ENCODE peak calls at places on chromosomes 6 and 20, in ten cellular contexts. G, P, B, S, E, F, A, Q, N and M are unnamed samples.

GRCh38 chr6:81169166-81169565 is 583.3 kb downstream of the TENT5A start:
- DNase-seq in G (no peak), P (no peak), B (no peak), S (peak; percentile 61), E (peak; percentile 9), F (no peak), A (peak; percentile 81), Q (no peak), N (peak; percentile 22), M (peak; percentile 61)

GRCh38 chr6:656460-657252 is at the start of gene HUS1B:
- DNase-seq in G (no peak), P (no peak), B (no peak), S (no peak), E (no peak), F (no peak), A (no peak), Q (no peak), N (no peak), M (no peak)

GRCh38 chr20:17419459-17419858 is 111.7 kb downstream of the BFSP1 start:
- DNase-seq in G (no peak), P (no peak), B (no peak), S (no peak), E (no peak), F (no peak), A (no peak), Q (no peak), N (no peak), M (no peak)

GRCh38 chr6:10591411-10592160 is 70.4 kb downstream of the GCNT2 start:
- DNase-seq in G (no peak), P (no peak), B (no peak), S (no peak), E (no peak), F (no peak), A (no peak), Q (no peak), N (no peak), M (no peak)

GRCh38 chr6:154613137-154613676 is 102.7 kb upstream of the CNKSR3 start:
- DNase-seq in G (no peak), P (no peak), B (no peak), S (peak; percentile 58), E (peak; percentile 67), F (no peak), A (peak; percentile 95), Q (no peak), N (peak; percentile 68), M (peak; percentile 92)

GRCh38 chr6:151704383-151704782 is 103.1 kb upstream of the ESR1 start:
- DNase-seq in G (no peak), P (no peak), B (no peak), S (no peak), E (no peak), F (no peak), A (no peak), Q (no peak), N (no peak), M (no peak)

GRCh38 chr6:44867561-44868334 is 460.4 kb upstream of the RUNX2 start:
- DNase-seq in G (no peak), P (no peak), B (no peak), S (no peak), E (no peak), F (no peak), A (no peak), Q (no peak), N (no peak), M (no peak)

GRCh38 chr6:141758430-141758829 is 374.3 kb upstream of the GJE1 start:
- DNase-seq in G (no peak), P (no peak), B (no peak), S (no peak), E (no peak), F (no peak), A (no peak), Q (no peak), N (no peak), M (no peak)

GRCh38 chr20:5844063-5844681 is 94.0 kb downstream of the SHLD1 start:
- DNase-seq in G (no peak), P (no peak), B (no peak), S (peak; percentile 20), E (peak; percentile 19), F (no peak), A (peak; percentile 37), Q (no peak), N (no peak), M (peak; percentile 51)

GRCh38 chr6:142087950-142088857 is 44.5 kb upstream of the GJE1 start:
- DNase-seq in G (peak; percentile 1), P (no peak), B (no peak), S (no peak), E (no peak), F (peak; percentile 23), A (no peak), Q (peak; percentile 10), N (no peak), M (no peak)

GRCh38 chr6:9711313-9711712 is 703.6 kb downstream of the TFAP2A start:
- DNase-seq in G (no peak), P (no peak), B (no peak), S (no peak), E (no peak), F (no peak), A (no peak), Q (no peak), N (no peak), M (no peak)

GRCh38 chr6:83911278-83911677 is 51.8 kb downstream of the CYB5R4 start:
- DNase-seq in G (no peak), P (no peak), B (no peak), S (no peak), E (no peak), F (no peak), A (peak; percentile 52), Q (no peak), N (peak; percentile 39), M (no peak)

GRCh38 chr6:158026054-158026900 is 44.6 kb downstream of the SYNJ2 start:
- DNase-seq in G (no peak), P (peak; percentile 79), B (peak; percentile 95), S (peak; percentile 94), E (peak; percentile 95), F (peak; percentile 87), A (peak; percentile 98), Q (peak; percentile 87), N (peak; percentile 98), M (peak; percentile 99)

GRCh38 chr6:63478751-63479150 is 93.5 kb upstream of the LOC128125822 start:
- DNase-seq in G (no peak), P (no peak), B (no peak), S (no peak), E (no peak), F (no peak), A (no peak), Q (no peak), N (no peak), M (no peak)

GRCh38 chr6:132513821-132514545 is 1.1 kb upstream of the STX7 start:
- DNase-seq in G (no peak), P (no peak), B (no peak), S (no peak), E (no peak), F (no peak), A (no peak), Q (no peak), N (peak; percentile 68), M (no peak)
- H3K4me3 ChIP-seq in G (no peak overlapping the region), P (no peak overlapping the region), B (peak overlapping the region; percentile 74), S (no peak overlapping the region), E (no peak overlapping the region), F (no peak overlapping the region), A (no peak overlapping the region), Q (peak overlapping the region; percentile 96), N (no peak overlapping the region), M (no peak overlapping the region)

DNA sequence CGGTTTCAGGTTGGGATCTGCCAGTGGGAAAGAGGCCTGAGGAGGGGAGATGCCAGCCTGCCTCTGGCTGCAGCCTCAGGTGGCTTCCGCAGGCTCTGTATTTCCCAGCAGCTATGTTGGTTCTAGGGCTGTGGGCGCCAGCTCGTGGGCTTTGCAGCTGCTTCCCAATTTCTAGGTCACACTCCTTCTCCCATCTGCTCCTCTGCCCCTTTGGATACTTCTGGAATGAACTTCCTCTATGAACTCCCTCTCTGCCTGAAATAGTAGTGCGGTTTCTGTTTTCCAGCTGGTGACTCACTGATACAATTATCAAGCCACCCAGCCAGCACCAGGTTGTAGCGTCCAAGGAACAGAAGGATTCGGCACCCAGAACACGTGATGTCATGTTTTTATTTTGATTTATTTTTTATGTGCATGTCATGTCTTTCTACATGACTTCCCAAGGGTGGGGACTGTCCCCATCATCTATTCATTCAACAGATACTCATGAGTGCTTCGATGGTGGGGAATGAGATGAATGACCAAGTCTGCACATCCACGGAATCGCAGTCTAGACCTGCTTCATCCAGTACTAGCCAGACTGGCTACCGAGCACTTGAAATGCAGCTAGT is 38.0 kb downstream of the TGM2 start:
- DNase-seq in G (no peak), P (no peak), B (peak; percentile 79), S (peak; percentile 67), E (peak; percentile 78), F (no peak), A (peak; percentile 89), Q (peak; percentile 40), N (peak; percentile 82), M (peak; percentile 93)
- TF ChIP-seq CTCF in G (no peak), P (no peak), B (no peak), S (no peak), E (no peak), F (no peak), A (no peak), Q (no peak), N (no peak), M (no peak)

GRCh38 chr20:37308098-37309050 is 18.9 kb downstream of the MANBAL start:
- DNase-seq in G (no peak), P (no peak), B (no peak), S (no peak), E (no peak), F (no peak), A (no peak), Q (no peak), N (no peak), M (no peak)
- H3K4me3 ChIP-seq in G (no peak overlapping the region), P (no peak overlapping the region), B (no peak overlapping the region), S (no peak overlapping the region), E (no peak overlapping the region), F (no peak overlapping the region), A (no peak overlapping the region), Q (no peak overlapping the region), N (no peak overlapping the region), M (no peak overlapping the region)

GRCh38 chr20:21509079-21509596 is 4.7 kb downstream of the NKX2-2 start:
- DNase-seq in G (peak; percentile 31), P (no peak), B (no peak), S (no peak), E (no peak), F (no peak), A (no peak), Q (no peak), N (no peak), M (no peak)

GRCh38 chr20:21510995-21511394 is 2.9 kb downstream of the NKX2-2 start:
- DNase-seq in G (no peak), P (no peak), B (no peak), S (no peak), E (no peak), F (no peak), A (no peak), Q (no peak), N (no peak), M (no peak)

GRCh38 chr20:21510414-21510971 is 3.4 kb downstream of the NKX2-2 start:
- DNase-seq in G (peak; percentile 59), P (peak; percentile 36), B (no peak), S (peak; percentile 14), E (no peak), F (no peak), A (no peak), Q (no peak), N (no peak), M (no peak)

GRCh38 chr20:21508230-21509078 is 5.4 kb downstream of the NKX2-2 start:
- DNase-seq in G (peak; percentile 61), P (peak; percentile 20), B (no peak), S (no peak), E (no peak), F (peak; percentile 46), A (no peak), Q (no peak), N (no peak), M (no peak)

GRCh38 chr20:21509597-21510331 is 4.1 kb downstream of the NKX2-2 start:
- DNase-seq in G (peak; percentile 75), P (peak; percentile 39), B (no peak), S (peak; percentile 73), E (peak; percentile 55), F (peak; percentile 40), A (peak; percentile 49), Q (no peak), N (peak; percentile 34), M (peak; percentile 14)
- TF ChIP-seq CTCF in G (peak; percentile 29), P (peak; percentile 35), B (no peak), S (peak; percentile 45), E (peak; percentile 15), F (no peak), A (no peak), Q (no peak), N (peak; percentile 14), M (peak; percentile 7)